ENCODE peak calls at places on chromosomes 16 and 17, in eight cellular contexts. One of them, this sample, is unnamed.

GRCh38 chr16:57744646-57744903 is 9.0 kb downstream of the KATNB1 start:
- DNase-seq in nephron progenitor cell: no peak
- DNase-seq in tibial artery: no peak
- DNase-seq in stomach: no peak
- DNase-seq in lower leg skin: no peak
- DNase-seq in GM06990: no peak
- DNase-seq in lung: no peak
- DNase-seq in mucosa of descending colon: no peak
- DNase-seq in this sample: no peak

GRCh38 chr17:48052956-48053757 is 5.0 kb downstream of the NFE2L1 start:
- DNase-seq in stomach: peak; percentile 39
- DNase-seq in nephron progenitor cell: peak; percentile 29
- DNase-seq in tibial artery: peak; percentile 88
- DNase-seq in mucosa of descending colon: peak; percentile 37
- DNase-seq in lung: no peak
- DNase-seq in lower leg skin: peak; percentile 93
- DNase-seq in GM06990: no peak
- DNase-seq in this sample: no peak

GRCh38 chr16:56547120-56547948 is 17.5 kb upstream of the MT4 start:
- DNase-seq in nephron progenitor cell: no peak
- DNase-seq in stomach: no peak
- DNase-seq in tibial artery: no peak
- DNase-seq in GM06990: no peak
- DNase-seq in mucosa of descending colon: no peak
- DNase-seq in lung: no peak
- DNase-seq in lower leg skin: no peak
- DNase-seq in this sample: no peak

GRCh38 chr17:64092111-64092510 is 37.8 kb downstream of the ERN1 start:
- DNase-seq in nephron progenitor cell: no peak
- DNase-seq in tibial artery: no peak
- DNase-seq in mucosa of descending colon: no peak
- DNase-seq in lung: no peak
- DNase-seq in stomach: no peak
- DNase-seq in GM06990: peak; percentile 20
- DNase-seq in lower leg skin: no peak
- DNase-seq in this sample: no peak

GRCh38 chr17:72177738-72178137 is 56.9 kb downstream of the SOX9 start:
- DNase-seq in lower leg skin: no peak
- DNase-seq in stomach: no peak
- DNase-seq in tibial artery: no peak
- DNase-seq in mucosa of descending colon: no peak
- DNase-seq in nephron progenitor cell: no peak
- DNase-seq in GM06990: no peak
- DNase-seq in lung: no peak
- DNase-seq in this sample: no peak

GRCh38 chr17:17836818-17837379 is at the start of gene SREBF1:
- DNase-seq in nephron progenitor cell: peak; percentile 78
- DNase-seq in lung: no peak
- DNase-seq in lower leg skin: peak; percentile 93
- DNase-seq in tibial artery: peak; percentile 61
- DNase-seq in GM06990: peak; percentile 81
- DNase-seq in stomach: peak; percentile 61
- DNase-seq in mucosa of descending colon: peak; percentile 74
- DNase-seq in this sample: peak; percentile 49

GRCh38 chr17:57486416-57486815 is 230.1 kb downstream of the MSI2 start:
- DNase-seq in lower leg skin: no peak
- DNase-seq in tibial artery: no peak
- DNase-seq in mucosa of descending colon: no peak
- DNase-seq in GM06990: no peak
- DNase-seq in nephron progenitor cell: no peak
- DNase-seq in lung: no peak
- DNase-seq in stomach: no peak
- DNase-seq in this sample: no peak

GRCh38 chr17:17873450-17873991 is 36.7 kb upstream of the SREBF1 start:
- DNase-seq in lung: no peak
- DNase-seq in mucosa of descending colon: no peak
- DNase-seq in lower leg skin: no peak
- DNase-seq in stomach: no peak
- DNase-seq in GM06990: no peak
- DNase-seq in tibial artery: no peak
- DNase-seq in nephron progenitor cell: no peak
- DNase-seq in this sample: no peak

GRCh38 chr16:65015577-65015976 is 106.3 kb downstream of the CDH11 start:
- DNase-seq in mucosa of descending colon: no peak
- DNase-seq in nephron progenitor cell: no peak
- DNase-seq in lung: no peak
- DNase-seq in stomach: no peak
- DNase-seq in GM06990: no peak
- DNase-seq in lower leg skin: no peak
- DNase-seq in tibial artery: no peak
- DNase-seq in this sample: no peak

GRCh38 chr17:18331879-18332278 is 16.8 kb downstream of the SMCR8 start:
- DNase-seq in stomach: no peak
- DNase-seq in lung: no peak
- DNase-seq in lower leg skin: no peak
- DNase-seq in nephron progenitor cell: no peak
- DNase-seq in mucosa of descending colon: no peak
- DNase-seq in tibial artery: no peak
- DNase-seq in GM06990: no peak
- DNase-seq in this sample: no peak

GRCh38 chr16:87219287-87219909 is 97.8 kb downstream of the C16orf95 start:
- DNase-seq in mucosa of descending colon: no peak
- DNase-seq in tibial artery: no peak
- DNase-seq in stomach: no peak
- DNase-seq in nephron progenitor cell: no peak
- DNase-seq in lower leg skin: peak; percentile 58
- DNase-seq in GM06990: no peak
- DNase-seq in lung: no peak
- DNase-seq in this sample: no peak

GRCh38 chr17:42111901-42112551 is 488 bp downstream of the DHX58 start:
- DNase-seq in mucosa of descending colon: peak; percentile 63
- DNase-seq in lower leg skin: no peak
- DNase-seq in tibial artery: peak; percentile 45
- DNase-seq in lung: no peak
- DNase-seq in nephron progenitor cell: no peak
- DNase-seq in stomach: peak; percentile 47
- DNase-seq in GM06990: no peak
- DNase-seq in this sample: no peak

GRCh38 chr17:80385046-80385445 is 29.9 kb upstream of the ENDOV start:
- DNase-seq in mucosa of descending colon: no peak
- DNase-seq in nephron progenitor cell: no peak
- DNase-seq in lung: no peak
- DNase-seq in lower leg skin: no peak
- DNase-seq in tibial artery: no peak
- DNase-seq in GM06990: no peak
- DNase-seq in stomach: no peak
- DNase-seq in this sample: no peak

GRCh38 chr17:33324741-33325140 is 31.6 kb upstream of the ASIC2 start:
- DNase-seq in tibial artery: no peak
- DNase-seq in mucosa of descending colon: no peak
- DNase-seq in GM06990: no peak
- DNase-seq in lower leg skin: no peak
- DNase-seq in stomach: no peak
- DNase-seq in lung: no peak
- DNase-seq in nephron progenitor cell: no peak
- DNase-seq in this sample: no peak

GRCh38 chr17:35449371-35449931 is 885 bp upstream of the SLFN13 start:
- DNase-seq in mucosa of descending colon: peak; percentile 7
- DNase-seq in stomach: peak; percentile 30
- DNase-seq in lower leg skin: peak; percentile 87
- DNase-seq in nephron progenitor cell: peak; percentile 40
- DNase-seq in lung: no peak
- DNase-seq in tibial artery: peak; percentile 21
- DNase-seq in GM06990: peak; percentile 65
- DNase-seq in this sample: no peak

DNA sequence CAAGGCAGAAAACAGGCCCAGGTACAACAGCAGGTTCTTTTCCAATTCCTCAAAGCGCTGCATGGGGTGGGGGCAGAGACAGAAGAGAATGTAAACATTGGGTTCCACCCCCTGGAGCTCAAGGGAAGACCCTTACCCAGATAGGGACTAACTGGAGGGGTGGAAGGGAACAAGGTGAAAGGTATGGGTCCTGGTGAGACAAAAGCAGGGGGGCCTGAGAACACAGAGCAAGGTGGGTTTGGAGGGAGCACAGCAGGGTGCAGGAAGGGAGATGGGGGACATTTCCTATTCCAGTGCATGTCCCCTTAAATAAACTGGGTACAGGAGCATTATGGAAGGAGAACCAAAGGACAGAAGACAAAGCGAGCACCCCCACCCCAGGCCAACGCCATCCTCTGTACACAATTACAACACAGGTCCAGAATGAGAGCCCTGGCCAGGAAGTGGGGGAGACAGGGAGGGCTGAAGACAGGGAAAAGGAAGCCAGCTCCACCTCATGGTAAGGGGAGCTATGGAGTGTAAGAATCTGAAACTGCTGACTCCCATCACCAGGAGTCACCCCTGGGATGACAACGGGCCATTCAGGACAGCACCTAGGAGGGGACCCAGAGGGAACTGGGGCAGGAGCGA is 2.1 kb upstream of the CD2BP2 start:
- DNase-seq in lung: no peak
- DNase-seq in mucosa of descending colon: no peak
- DNase-seq in tibial artery: no peak
- DNase-seq in stomach: no peak
- DNase-seq in lower leg skin: no peak
- DNase-seq in GM06990: no peak
- DNase-seq in nephron progenitor cell: no peak
- DNase-seq in this sample: no peak
- TF ChIP-seq CTCF in lung: no peak
- TF ChIP-seq CTCF in mucosa of descending colon: no peak
- TF ChIP-seq CTCF in tibial artery: no peak
- TF ChIP-seq CTCF in stomach: no peak
- TF ChIP-seq CTCF in lower leg skin: no peak
- TF ChIP-seq CTCF in GM06990: no peak
- TF ChIP-seq CTCF in nephron progenitor cell: no peak
- TF ChIP-seq CTCF in this sample: no peak

DNA sequence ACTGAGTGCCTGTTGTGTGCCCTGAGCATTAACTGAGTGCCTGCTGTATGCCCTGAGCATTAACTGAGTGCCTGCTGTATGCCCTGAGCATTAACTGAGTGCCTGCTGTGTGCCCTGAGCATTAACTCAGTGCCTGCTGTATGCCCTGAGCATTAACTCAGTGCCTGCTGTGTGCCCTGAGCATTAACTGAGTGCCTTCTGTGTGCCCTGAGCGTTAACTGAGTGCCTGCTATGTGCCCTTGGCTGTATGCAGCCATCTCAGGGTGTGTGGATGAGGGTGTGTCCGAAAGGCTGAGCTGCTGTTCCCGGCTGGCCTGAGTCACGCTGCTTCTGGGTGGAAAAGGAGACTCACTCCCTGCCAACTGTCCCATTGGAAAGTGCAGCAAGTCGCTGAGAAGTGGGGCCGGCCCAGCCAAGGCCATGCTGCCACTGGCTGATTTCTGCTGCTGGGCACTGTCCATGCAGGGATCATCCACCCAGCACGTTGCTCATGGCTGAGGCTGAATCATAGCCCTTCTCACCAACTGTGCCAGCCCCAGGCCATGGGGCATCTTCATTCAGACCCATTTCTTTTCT is 113.8 kb downstream of the OR1D5 start:
- DNase-seq in lung: no peak
- DNase-seq in stomach: peak; percentile 82
- DNase-seq in nephron progenitor cell: no peak
- DNase-seq in mucosa of descending colon: peak; percentile 56
- DNase-seq in tibial artery: no peak
- DNase-seq in GM06990: no peak
- DNase-seq in lower leg skin: no peak
- DNase-seq in this sample: no peak
- TF ChIP-seq CTCF in lung: no peak
- TF ChIP-seq CTCF in stomach: no peak
- TF ChIP-seq CTCF in nephron progenitor cell: no peak
- TF ChIP-seq CTCF in mucosa of descending colon: no peak
- TF ChIP-seq CTCF in tibial artery: no peak
- TF ChIP-seq CTCF in GM06990: no peak
- TF ChIP-seq CTCF in lower leg skin: no peak
- TF ChIP-seq CTCF in this sample: no peak

GRCh38 chr17:49707608-49708514 is at the start of gene SLC35B1:
- DNase-seq in GM06990: peak; percentile 97
- DNase-seq in stomach: peak; percentile 99
- DNase-seq in tibial artery: peak; percentile 99
- DNase-seq in lower leg skin: peak; percentile 100
- DNase-seq in mucosa of descending colon: peak; percentile 100
- DNase-seq in nephron progenitor cell: peak; percentile 96
- DNase-seq in lung: peak; percentile 99
- DNase-seq in this sample: peak; percentile 93
- TF ChIP-seq CTCF in GM06990: peak; percentile 99
- TF ChIP-seq CTCF in stomach: no peak
- TF ChIP-seq CTCF in tibial artery: peak; percentile 60
- TF ChIP-seq CTCF in lower leg skin: peak; percentile 66
- TF ChIP-seq CTCF in mucosa of descending colon: peak; percentile 85
- TF ChIP-seq CTCF in nephron progenitor cell: peak; percentile 36
- TF ChIP-seq CTCF in lung: peak; percentile 86
- TF ChIP-seq CTCF in this sample: peak; percentile 80

DNA sequence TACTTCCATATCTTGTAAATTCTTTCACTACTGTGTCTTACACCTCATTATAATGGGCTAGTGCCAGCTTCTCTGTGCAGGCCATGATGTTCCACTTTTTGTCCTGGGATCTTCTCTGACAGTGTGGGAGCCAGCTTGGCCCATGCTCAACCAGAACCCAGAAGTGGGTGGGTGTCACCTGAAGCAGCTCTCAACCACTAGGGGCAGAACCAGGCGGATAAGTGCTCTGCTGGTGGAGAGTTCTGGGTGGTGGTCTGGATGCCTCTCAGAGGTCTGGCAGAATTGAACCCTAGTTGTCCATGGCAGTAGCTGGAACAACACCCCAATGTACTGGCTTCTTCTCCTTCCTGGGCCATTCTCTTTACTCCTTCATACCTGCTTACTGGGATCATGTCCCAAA is 254.1 kb upstream of the N4BP1 start:
- DNase-seq in tibial artery: no peak
- DNase-seq in lung: no peak
- DNase-seq in stomach: no peak
- DNase-seq in lower leg skin: no peak
- DNase-seq in nephron progenitor cell: no peak
- DNase-seq in mucosa of descending colon: no peak
- DNase-seq in GM06990: no peak
- DNase-seq in this sample: no peak
- TF ChIP-seq CTCF in tibial artery: no peak
- TF ChIP-seq CTCF in lung: no peak
- TF ChIP-seq CTCF in stomach: no peak
- TF ChIP-seq CTCF in lower leg skin: no peak
- TF ChIP-seq CTCF in nephron progenitor cell: no peak
- TF ChIP-seq CTCF in mucosa of descending colon: no peak
- TF ChIP-seq CTCF in GM06990: peak; percentile 29
- TF ChIP-seq CTCF in this sample: peak; percentile 11

GRCh38 chr16:71845639-71846431 is at the start of gene ATXN1L:
- DNase-seq in stomach: peak; percentile 93
- DNase-seq in GM06990: peak; percentile 95
- DNase-seq in lung: peak; percentile 89
- DNase-seq in lower leg skin: peak; percentile 98
- DNase-seq in mucosa of descending colon: peak; percentile 93
- DNase-seq in nephron progenitor cell: peak; percentile 92
- DNase-seq in tibial artery: peak; percentile 87
- DNase-seq in this sample: peak; percentile 93
- TF ChIP-seq CTCF in stomach: no peak
- TF ChIP-seq CTCF in GM06990: no peak
- TF ChIP-seq CTCF in lung: no peak
- TF ChIP-seq CTCF in lower leg skin: no peak
- TF ChIP-seq CTCF in mucosa of descending colon: no peak
- TF ChIP-seq CTCF in nephron progenitor cell: no peak
- TF ChIP-seq CTCF in tibial artery: peak; percentile 35
- TF ChIP-seq CTCF in this sample: no peak

This sample was measured in progenitor cell of endocrine pancreas.